ENCODE peak calls at places on chromosomes 12 and 14, in nine cellular contexts. T, H, B, P, Z, X, A, K and Y are unnamed samples.

GRCh38 chr12:67269632-67270578 is 747 bp downstream of the CAND1 start:
- DNase-seq in T (peak), H (peak), B (peak), P (peak), Z (peak), X (peak), A (peak), K (peak), Y (peak)

GRCh38 chr12:68358532-68359485 is 26.6 kb upstream of the MDM1 start:
- DNase-seq in T (peak), H (peak), B (peak), P (peak), Z (peak), X (peak), A (no peak), K (peak), Y (peak)

GRCh38 chr14:33755358-33755757 is 195.5 kb downstream of the EGLN3 start:
- DNase-seq in T (no peak), H (no peak), B (no peak), P (no peak), Z (peak), X (no peak), A (no peak), K (no peak), Y (no peak)

GRCh38 chr12:20438307-20438779 is 70.0 kb downstream of the PDE3A start:
- DNase-seq in T (no peak), H (no peak), B (no peak), P (peak), Z (no peak), X (no peak), A (no peak), K (no peak), Y (no peak)

GRCh38 chr14:65255583-65256443 is 153.5 kb upstream of the MAX start:
- DNase-seq in T (no peak), H (peak), B (peak), P (no peak), Z (peak), X (no peak), A (no peak), K (peak), Y (no peak)

GRCh38 chr12:1858456-1858855 is 38.1 kb downstream of the LRTM2 start:
- DNase-seq in T (no peak), H (no peak), B (no peak), P (no peak), Z (no peak), X (no peak), A (no peak), K (no peak), Y (no peak)

GRCh38 chr12:105921872-105922669 is 216.7 kb downstream of the NUAK1 start:
- DNase-seq in T (no peak), H (no peak), B (no peak), P (peak), Z (no peak), X (no peak), A (no peak), K (no peak), Y (peak)

GRCh38 chr12:76962099-76962498 is 83.3 kb upstream of the CSRP2 start:
- DNase-seq in T (no peak), H (no peak), B (no peak), P (no peak), Z (no peak), X (no peak), A (no peak), K (no peak), Y (no peak)

GRCh38 chr12:116592116-116592637 is 33.0 kb downstream of the MAP1LC3B2 start:
- DNase-seq in T (no peak), H (no peak), B (no peak), P (peak), Z (no peak), X (no peak), A (peak), K (peak), Y (peak)

GRCh38 chr12:122921917-122922316 is 26.0 kb upstream of the VPS37B start:
- DNase-seq in T (no peak), H (no peak), B (no peak), P (no peak), Z (no peak), X (no peak), A (no peak), K (peak), Y (no peak)

GRCh38 chr14:73780391-73780790 is 66.2 kb upstream of the PNMA1 start:
- DNase-seq in T (no peak), H (no peak), B (no peak), P (no peak), Z (no peak), X (no peak), A (no peak), K (no peak), Y (no peak)

GRCh38 chr12:49043856-49044258 is 16.7 kb downstream of the KMT2D start:
- DNase-seq in T (peak), H (peak), B (peak), P (peak), Z (no peak), X (peak), A (no peak), K (peak), Y (peak)

GRCh38 chr14:50008562-50009355 is 107.6 kb downstream of the VCPKMT start:
- DNase-seq in T (no peak), H (peak), B (no peak), P (no peak), Z (peak), X (no peak), A (no peak), K (no peak), Y (no peak)

GRCh38 chr12:4432878-4433820 is 12.5 kb downstream of the FGF6 start:
- DNase-seq in T (no peak), H (no peak), B (no peak), P (no peak), Z (no peak), X (no peak), A (no peak), K (no peak), Y (no peak)

GRCh38 chr12:123938679-123939480 is 33.8 kb downstream of the CCDC92 start:
- DNase-seq in T (no peak), H (no peak), B (peak), P (no peak), Z (no peak), X (no peak), A (no peak), K (no peak), Y (peak)

GRCh38 chr14:23183479-23183878 is at the start of gene SLC7A8:
- DNase-seq in T (peak), H (no peak), B (peak), P (no peak), Z (no peak), X (peak), A (peak), K (peak), Y (no peak)

GRCh38 chr14:63276492-63277342 is 42.0 kb downstream of the GPHB5 start:
- DNase-seq in T (no peak), H (peak), B (peak), P (peak), Z (peak), X (no peak), A (no peak), K (no peak), Y (no peak)

GRCh38 chr12:80627773-80628172 is 79.7 kb upstream of the MYF6 start:
- DNase-seq in T (no peak), H (no peak), B (no peak), P (peak), Z (no peak), X (no peak), A (no peak), K (no peak), Y (no peak)

GRCh38 chr12:64780531-64781373 is 21.5 kb upstream of the GNS start:
- DNase-seq in T (peak), H (peak), B (peak), P (no peak), Z (peak), X (peak), A (peak), K (peak), Y (peak)

GRCh38 chr12:113267621-113268020 is 46.4 kb downstream of the TPCN1 start:
- DNase-seq in T (no peak), H (no peak), B (no peak), P (no peak), Z (no peak), X (no peak), A (no peak), K (no peak), Y (no peak)

GRCh38 chr12:80472912-80473500 is 29.0 kb downstream of the PTPRQ start:
- DNase-seq in T (no peak), H (peak), B (peak), P (peak), Z (peak), X (no peak), A (no peak), K (no peak), Y (peak)

GRCh38 chr12:87981495-87981894 is 47.7 kb downstream of the C12orf50 start:
- DNase-seq in T (no peak), H (no peak), B (no peak), P (no peak), Z (no peak), X (no peak), A (no peak), K (no peak), Y (no peak)

GRCh38 chr14:26522985-26523384 is 74.8 kb downstream of the NOVA1 start:
- DNase-seq in T (no peak), H (no peak), B (no peak), P (peak), Z (no peak), X (no peak), A (no peak), K (no peak), Y (no peak)

GRCh38 chr12:70338531-70338930 is 27.6 kb upstream of the KCNMB4 start:
- DNase-seq in T (no peak), H (no peak), B (no peak), P (peak), Z (no peak), X (no peak), A (no peak), K (no peak), Y (no peak)

GRCh38 chr12:126747530-126748149 is 1519.3 kb upstream of the TMEM132C start:
- DNase-seq in T (peak), H (peak), B (peak), P (peak), Z (peak), X (peak), A (no peak), K (peak), Y (peak)

GRCh38 chr12:102781117-102781516 is 135.9 kb downstream of the PAH start:
- DNase-seq in T (no peak), H (no peak), B (no peak), P (no peak), Z (no peak), X (no peak), A (no peak), K (no peak), Y (no peak)

GRCh38 chr14:76855066-76855465 is 28.9 kb downstream of the LRRC74A start:
- DNase-seq in T (no peak), H (no peak), B (no peak), P (no peak), Z (no peak), X (no peak), A (no peak), K (no peak), Y (no peak)

GRCh38 chr14:96066976-96067375 is 27.8 kb downstream of the C14orf132 start:
- DNase-seq in T (no peak), H (no peak), B (no peak), P (no peak), Z (no peak), X (no peak), A (no peak), K (no peak), Y (no peak)

GRCh38 chr12:94282675-94283074 is 134.3 kb downstream of the PLXNC1 start:
- DNase-seq in T (peak), H (peak), B (no peak), P (no peak), Z (no peak), X (peak), A (no peak), K (peak), Y (no peak)

GRCh38 chr12:70068743-70069142 is 174.5 kb upstream of the CNOT2 start:
- DNase-seq in T (no peak), H (peak), B (no peak), P (no peak), Z (no peak), X (no peak), A (no peak), K (no peak), Y (no peak)

GRCh38 chr12:127696963-127697362 is 570.0 kb upstream of the TMEM132C start:
- DNase-seq in T (no peak), H (no peak), B (no peak), P (no peak), Z (no peak), X (no peak), A (no peak), K (no peak), Y (no peak)

GRCh38 chr12:92698466-92698865 is 4.3 kb upstream of the PLEKHG7 start:
- DNase-seq in T (no peak), H (no peak), B (no peak), P (no peak), Z (no peak), X (no peak), A (no peak), K (no peak), Y (no peak)

GRCh38 chr12:130803707-130804106 is 35.3 kb downstream of the STX2 start:
- DNase-seq in T (no peak), H (no peak), B (no peak), P (peak), Z (no peak), X (no peak), A (no peak), K (no peak), Y (no peak)

GRCh38 chr14:23590198-23590597 is 11.6 kb upstream of the JPH4 start:
- DNase-seq in T (no peak), H (no peak), B (no peak), P (no peak), Z (no peak), X (no peak), A (no peak), K (no peak), Y (no peak)

GRCh38 chr14:101276309-101277091 is 284.8 kb upstream of the DIO3 start:
- DNase-seq in T (no peak), H (no peak), B (no peak), P (no peak), Z (no peak), X (no peak), A (no peak), K (no peak), Y (no peak)

GRCh38 chr14:50667491-50668007 is 557 bp downstream of the SAV1 start:
- DNase-seq in T (no peak), H (peak), B (no peak), P (no peak), Z (no peak), X (peak), A (no peak), K (peak), Y (no peak)

GRCh38 chr12:22672951-22673350 is 48.0 kb downstream of the ETNK1 start:
- DNase-seq in T (no peak), H (no peak), B (no peak), P (peak), Z (no peak), X (no peak), A (no peak), K (no peak), Y (peak)

GRCh38 chr12:57342207-57342691 is 88.6 kb downstream of the R3HDM2 start:
- DNase-seq in T (no peak), H (no peak), B (peak), P (peak), Z (no peak), X (no peak), A (peak), K (no peak), Y (no peak)

GRCh38 chr12:31669020-31669419 is 9.5 kb downstream of the ETFBKMT start:
- DNase-seq in T (no peak), H (no peak), B (no peak), P (no peak), Z (no peak), X (no peak), A (no peak), K (no peak), Y (no peak)